ENCODE peak calls at places on chromosomes 12 and 14, in nine cellular contexts. I is K562, M is A549, V is transverse colon, R is upper lobe of left lung, G is ovary, S is tibial nerve, F is H1, Z is suprapubic skin. D is an unnamed sample.

GRCh38 chr12:111384596-111384995 is 15.7 kb upstream of the PHETA1 start:
- DNase-seq in I (no peak), M (no peak), V (no peak), R (no peak), G (no peak), S (no peak), F (no peak), Z (no peak), D (no peak)

GRCh38 chr14:75578099-75578785 is at the start of gene FLVCR2:
- DNase-seq in I (peak; percentile 70), M (peak; percentile 62), V (peak; percentile 91), R (peak; percentile 90), G (peak; percentile 90), S (peak; percentile 76), F (no peak), Z (peak; percentile 88), D (peak; percentile 74)

GRCh38 chr12:49705479-49706267 is 1.5 kb downstream of the FMNL3 start:
- DNase-seq in I (no peak), M (no peak), V (peak; percentile 30), R (peak; percentile 47), G (peak; percentile 47), S (peak; percentile 15), F (no peak), Z (no peak), D (no peak)

GRCh38 chr12:49496417-49497360 is 42.1 kb upstream of the KCNH3 start:
- DNase-seq in I (no peak), M (peak; percentile 57), V (no peak), R (no peak), G (no peak), S (no peak), F (no peak), Z (no peak), D (no peak)

GRCh38 chr12:75990189-75990912 is 41.2 kb downstream of the PHLDA1 start:
- DNase-seq in I (no peak), M (peak; percentile 96), V (no peak), R (no peak), G (no peak), S (no peak), F (no peak), Z (no peak), D (no peak)

GRCh38 chr14:105019861-105020814 is 745 bp downstream of the CDCA4 start:
- DNase-seq in I (no peak), M (peak; percentile 53), V (peak; percentile 60), R (peak; percentile 55), G (peak; percentile 67), S (no peak), F (no peak), Z (no peak), D (peak; percentile 39)

GRCh38 chr12:12086975-12087692 is 16.4 kb downstream of the BCL2L14 start:
- DNase-seq in I (no peak), M (no peak), V (no peak), R (no peak), G (no peak), S (no peak), F (peak; percentile 25), Z (no peak), D (no peak)

GRCh38 chr14:101476931-101477553 is 84.3 kb upstream of the DIO3 start:
- DNase-seq in I (no peak), M (peak; percentile 96), V (peak; percentile 73), R (peak; percentile 83), G (no peak), S (no peak), F (peak; percentile 36), Z (peak; percentile 44), D (peak; percentile 9)

GRCh38 chr12:54394281-54394719 is 9.8 kb upstream of the ZNF385A start:
- DNase-seq in I (peak; percentile 60), M (peak; percentile 68), V (peak; percentile 57), R (no peak), G (no peak), S (no peak), F (no peak), Z (no peak), D (peak; percentile 56)

GRCh38 chr12:100499416-100499815 is 25.8 kb downstream of the NR1H4 start:
- DNase-seq in I (no peak), M (no peak), V (no peak), R (no peak), G (no peak), S (no peak), F (no peak), Z (no peak), D (no peak)

GRCh38 chr12:100504820-100505219 is 31.2 kb downstream of the NR1H4 start:
- DNase-seq in I (no peak), M (peak; percentile 18), V (peak; percentile 82), R (peak; percentile 22), G (no peak), S (no peak), F (no peak), Z (no peak), D (peak; percentile 50)

GRCh38 chr12:100498141-100498540 is 24.5 kb downstream of the NR1H4 start:
- DNase-seq in I (no peak), M (no peak), V (no peak), R (no peak), G (no peak), S (no peak), F (no peak), Z (no peak), D (no peak)

GRCh38 chr12:100497105-100497795 is 23.6 kb downstream of the NR1H4 start:
- DNase-seq in I (no peak), M (no peak), V (no peak), R (no peak), G (no peak), S (no peak), F (no peak), Z (no peak), D (no peak)

GRCh38 chr12:100503228-100503628 is 29.6 kb downstream of the NR1H4 start:
- DNase-seq in I (no peak), M (no peak), V (no peak), R (no peak), G (no peak), S (no peak), F (no peak), Z (no peak), D (no peak)
- TF ChIP-seq POLR2A in I (no peak), M (no peak), V (peak; percentile 42), R (no peak), G (no peak), S (no peak), F (no peak), Z (no peak), D (no peak)

DNA sequence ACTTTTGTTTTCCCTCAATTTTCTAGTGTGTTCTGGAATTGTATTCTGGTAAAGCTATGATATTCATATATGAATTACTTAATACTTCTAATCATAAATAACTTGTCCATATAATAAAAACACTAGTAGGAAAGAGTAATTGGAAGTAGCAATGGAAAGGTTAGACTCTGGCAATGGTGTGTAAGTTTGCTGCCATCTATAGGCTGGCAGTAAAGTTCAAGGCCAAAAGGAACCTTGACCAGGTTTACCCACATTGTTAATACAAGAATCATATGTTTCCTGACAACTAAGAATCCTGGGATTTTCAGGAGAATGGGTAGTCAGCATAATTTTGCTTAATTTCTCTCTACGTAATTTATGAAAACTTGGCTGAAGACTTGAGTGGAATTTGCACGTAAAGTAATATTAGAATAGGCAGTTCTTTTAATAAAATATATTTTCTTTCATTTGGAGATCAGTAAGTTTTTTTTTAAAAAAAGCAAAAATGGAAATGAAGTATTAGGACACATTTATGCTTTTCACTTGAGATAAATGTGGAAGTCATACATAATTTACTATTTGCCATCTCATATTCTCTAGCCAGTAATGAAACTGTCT is 926.7 kb downstream of the GALC start:
- DNase-seq in I (no peak), M (no peak), V (no peak), R (no peak), G (no peak), S (no peak), F (no peak), Z (no peak), D (no peak)
- TF ChIP-seq EP300 in I (no peak), M (no peak), V (no peak), R (no peak), G (no peak), S (no peak), F (no peak), Z (no peak), D (no peak)

DNA sequence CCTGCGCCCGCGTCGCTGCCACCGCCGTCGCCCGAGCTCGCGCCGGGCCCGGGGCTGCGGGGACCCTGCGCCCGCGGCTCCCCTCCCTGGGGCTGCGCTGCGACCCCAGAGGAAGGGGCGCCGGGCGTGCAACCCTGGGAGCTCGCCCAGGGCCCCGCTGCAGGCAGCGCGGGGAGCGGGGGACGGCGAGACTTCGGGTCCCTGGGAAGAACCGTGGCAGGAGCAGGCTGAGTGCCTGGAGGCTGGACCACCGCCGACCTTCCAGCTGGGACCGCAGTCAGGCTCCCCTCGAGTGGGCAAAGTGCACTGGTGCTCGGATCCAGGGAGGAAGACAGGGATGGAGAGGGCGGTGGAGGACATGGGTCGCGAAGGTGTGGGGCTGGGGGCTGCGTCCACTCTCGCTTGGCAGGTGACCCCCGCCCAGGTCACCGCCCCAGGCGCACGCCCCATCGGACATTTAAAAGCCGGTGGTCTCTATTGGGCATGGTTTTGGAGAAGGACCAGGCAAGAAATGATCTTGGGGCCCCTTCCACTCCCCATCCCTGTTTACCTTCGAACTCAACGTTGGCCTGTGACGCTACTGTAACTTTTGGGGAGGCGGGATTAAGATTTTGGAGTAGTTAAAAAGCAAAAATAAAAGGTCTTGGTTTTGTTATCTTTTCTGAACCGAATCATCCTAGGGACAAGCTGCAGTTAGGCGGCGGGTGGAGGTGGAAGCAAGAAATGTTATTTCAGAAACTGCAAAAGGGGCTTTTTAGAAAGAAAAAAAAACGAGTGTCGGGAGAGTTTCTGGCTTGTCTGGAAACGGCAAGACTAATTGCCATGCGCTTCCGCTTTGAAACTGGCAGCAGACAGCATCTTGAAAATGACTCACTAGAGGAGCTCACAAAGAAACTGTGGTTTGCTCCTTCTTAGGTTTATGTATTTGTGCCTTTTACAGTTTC is 998 bp downstream of the ELK3 start:
- DNase-seq in I (peak; percentile 30), M (peak; percentile 82), V (peak; percentile 62), R (peak; percentile 71), G (peak; percentile 56), S (no peak), F (no peak), Z (peak; percentile 77), D (peak; percentile 54)
- TF ChIP-seq POLR2A in I (no peak), M (no peak), V (no peak), R (no peak), G (no peak), S (no peak), F (no peak), Z (no peak), D (no peak)

GRCh38 chr14:95363468-95363954 is 43.8 kb upstream of the CLMN start:
- DNase-seq in I (no peak), M (no peak), V (no peak), R (peak; percentile 12), G (no peak), S (no peak), F (no peak), Z (no peak), D (no peak)

GRCh38 chr14:95362180-95362494 is 42.4 kb upstream of the CLMN start:
- DNase-seq in I (no peak), M (no peak), V (no peak), R (no peak), G (no peak), S (no peak), F (no peak), Z (no peak), D (no peak)

GRCh38 chr14:95360828-95361227 is 41.1 kb upstream of the CLMN start:
- DNase-seq in I (no peak), M (no peak), V (no peak), R (peak; percentile 1), G (no peak), S (no peak), F (no peak), Z (no peak), D (no peak)

GRCh38 chr14:95359974-95360826 is 40.5 kb upstream of the CLMN start:
- DNase-seq in I (no peak), M (no peak), V (no peak), R (no peak), G (no peak), S (peak; percentile 36), F (no peak), Z (no peak), D (peak; percentile 38)

GRCh38 chr14:95361373-95362179 is 41.9 kb upstream of the CLMN start:
- DNase-seq in I (peak; percentile 70), M (peak; percentile 53), V (peak; percentile 75), R (peak; percentile 37), G (no peak), S (no peak), F (peak; percentile 72), Z (no peak), D (peak; percentile 66)
- TF ChIP-seq EP300 in I (no peak), M (no peak), V (no peak), R (no peak), G (no peak), S (no peak), F (no peak), Z (no peak), D (no peak)